ENCODE peak calls at places on chromosome 19, in four cellular contexts. O is IMR-90, B is K562, L is GM12878. Q is an unnamed sample.

GRCh38 chr19:4256563-4256962 is 9.7 kb downstream of the YJU2 start:
- DNase-seq in B (peak; percentile 11), L (no peak), O (no peak), Q (no peak)

GRCh38 chr19:45440873-45441654 is 17.3 kb upstream of the ERCC1 start:
- DNase-seq in B (peak; percentile 53), O (peak; percentile 57), L (no peak), Q (no peak)

GRCh38 chr19:41848666-41849065 is 3.8 kb downstream of the DMRTC2 start:
- DNase-seq in O (no peak), B (peak; percentile 3), L (no peak), Q (no peak)

GRCh38 chr19:38164526-38164925 is 59.5 kb downstream of the DPF1 start:
- DNase-seq in O (no peak), B (no peak), L (no peak), Q (no peak)

GRCh38 chr19:13350072-13350471 is 156.2 kb downstream of the CACNA1A start:
- DNase-seq in L (no peak), O (no peak), B (no peak), Q (no peak)

GRCh38 chr19:45952691-45953505 is 20.8 kb downstream of the NOVA2 start:
- DNase-seq in O (peak; percentile 42), L (no peak), B (peak; percentile 88), Q (no peak)

GRCh38 chr19:43763473-43763939 is 8.7 kb upstream of the SMG9 start:
- DNase-seq in L (no peak), O (peak; percentile 45), B (no peak), Q (peak; percentile 27)

GRCh38 chr19:20351244-20351643 is 184.2 kb downstream of the ZNF486 start:
- DNase-seq in O (no peak), B (no peak), L (no peak), Q (no peak)

GRCh38 chr19:29277107-29277506 is 64.2 kb upstream of the UQCRFS1 start:
- DNase-seq in B (no peak), O (no peak), L (peak; percentile 19), Q (no peak)

GRCh38 chr19:11130824-11131455 is 24.6 kb downstream of the SPC24 start:
- DNase-seq in L (no peak), O (peak; percentile 73), B (peak; percentile 72), Q (peak; percentile 87)

GRCh38 chr19:43504426-43505185 is at the start of gene PHLDB3:
- DNase-seq in O (peak; percentile 9), L (no peak), B (peak; percentile 52), Q (peak; percentile 6)

GRCh38 chr19:30065680-30066606 is 123.9 kb downstream of the URI1 start:
- DNase-seq in L (no peak), O (no peak), B (no peak), Q (no peak)

GRCh38 chr19:47110521-47111080 is 3.0 kb downstream of the ZC3H4 start:
- DNase-seq in L (no peak), B (peak; percentile 14), O (no peak), Q (peak; percentile 30)

GRCh38 chr19:33348301-33349010 is 25.1 kb upstream of the CEBPG start:
- DNase-seq in L (no peak), B (no peak), O (no peak), Q (no peak)

GRCh38 chr19:18523841-18524240 is 2.0 kb upstream of the ELL start:
- DNase-seq in O (no peak), B (no peak), L (no peak), Q (no peak)

GRCh38 chr19:10685210-10685609 is 16.0 kb upstream of the QTRT1 start:
- DNase-seq in B (no peak), L (no peak), O (no peak), Q (no peak)

GRCh38 chr19:50489461-50490011 is 12.9 kb upstream of the GARIN5A start:
- DNase-seq in L (no peak), O (no peak), B (no peak), Q (no peak)

GRCh38 chr19:2888739-2889224 is 11.9 kb upstream of the ZNF57 start:
- DNase-seq in L (no peak), B (no peak), O (no peak), Q (no peak)

GRCh38 chr19:1363599-1363998 is 20.1 kb upstream of the NDUFS7 start:
- DNase-seq in L (no peak), B (no peak), O (no peak), Q (no peak)

GRCh38 chr19:10044390-10044789 is 31.1 kb downstream of the RDH8 start:
- DNase-seq in L (no peak), B (peak; percentile 70), O (no peak), Q (peak; percentile 10)

GRCh38 chr19:10662384-10663251 is 8.5 kb downstream of the ILF3 start:
- DNase-seq in O (peak; percentile 37), B (no peak), L (no peak), Q (no peak)

GRCh38 chr19:50820549-50821247 is 2.9 kb downstream of the KLK1 start:
- DNase-seq in B (peak; percentile 87), O (no peak), L (peak; percentile 21), Q (no peak)

GRCh38 chr19:17447704-17448189 is 721 bp downstream of the TMEM221 start:
- DNase-seq in B (no peak), O (no peak), L (no peak), Q (no peak)

GRCh38 chr19:19324059-19324755 is 3.6 kb downstream of the MAU2 start:
- DNase-seq in B (no peak), L (no peak), O (no peak), Q (no peak)

GRCh38 chr19:4009990-4010807 is 2.7 kb downstream of the PIAS4 start:
- DNase-seq in B (no peak), O (peak; percentile 46), L (no peak), Q (no peak)

GRCh38 chr19:13613447-13613846 is 107.2 kb upstream of the CACNA1A start:
- DNase-seq in L (no peak), B (no peak), O (no peak), Q (no peak)

GRCh38 chr19:10855879-10856522 is 7.8 kb downstream of the C19orf38 start:
- DNase-seq in B (peak; percentile 10), L (no peak), O (no peak), Q (peak; percentile 17)

GRCh38 chr19:55304279-55304978 is 20.6 kb downstream of the BRSK1 start:
- DNase-seq in L (no peak), O (no peak), B (peak; percentile 69), Q (no peak)

GRCh38 chr19:28351761-28352160 is 861.2 kb downstream of the UQCRFS1 start:
- DNase-seq in O (no peak), B (no peak), L (no peak), Q (no peak)

GRCh38 chr19:32407004-32407992 is 1.7 kb downstream of the DPY19L3 start:
- DNase-seq in O (peak; percentile 37), B (peak; percentile 54), L (no peak), Q (no peak)

GRCh38 chr19:58228584-58229254 is at the start of gene ZNF544:
- DNase-seq in L (peak; percentile 9), B (peak; percentile 80), O (peak; percentile 64), Q (peak; percentile 84)

GRCh38 chr19:56170261-56170660 is 5.5 kb upstream of the GALP start:
- DNase-seq in B (peak; percentile 44), O (peak; percentile 43), L (no peak), Q (no peak)

GRCh38 chr19:7522923-7523667 is 671 bp downstream of the MCOLN1 start:
- DNase-seq in L (no peak), B (peak; percentile 22), O (no peak), Q (no peak)
- H3K27ac ChIP-seq in L (no peak overlapping the region), B (no peak overlapping the region), O (no peak overlapping the region), Q (peak overlapping the region; percentile 4)

GRCh38 chr19:31266196-31266595 is 83.0 kb downstream of the TSHZ3 start:
- DNase-seq in B (no peak), O (no peak), L (no peak), Q (no peak)

GRCh38 chr19:31266731-31267130 is 82.5 kb downstream of the TSHZ3 start:
- DNase-seq in B (no peak), O (no peak), L (no peak), Q (no peak)

GRCh38 chr19:31269425-31270127 is 79.7 kb downstream of the TSHZ3 start:
- DNase-seq in O (peak; percentile 34), B (no peak), L (no peak), Q (no peak)

GRCh38 chr19:31270897-31271568 is 78.2 kb downstream of the TSHZ3 start:
- DNase-seq in O (peak; percentile 58), B (no peak), L (no peak), Q (no peak)

GRCh38 chr19:31268751-31269150 is 80.5 kb downstream of the TSHZ3 start:
- DNase-seq in L (no peak), B (no peak), O (no peak), Q (no peak)
- TF ChIP-seq CTCF in L (no peak), B (no peak), O (no peak), Q (no peak)

GRCh38 chr19:40348125-40348913 is at the start of the genes C19orf47 and PLD3:
- DNase-seq in L (peak; percentile 97), B (peak; percentile 100), O (peak; percentile 99), Q (peak; percentile 99)

GRCh38 chr19:40344422-40344821 is 3.8 kb downstream of the C19orf47 start:
- DNase-seq in B (no peak), L (no peak), O (no peak), Q (no peak)

GRCh38 chr19:40347476-40348124 is 597 bp downstream of the C19orf47 start:
- DNase-seq in L (no peak), B (no peak), O (no peak), Q (no peak)

GRCh38 chr19:40348961-40349507 is 539 bp downstream of the PLD3 start:
- DNase-seq in L (no peak), O (peak; percentile 52), B (peak; percentile 48), Q (peak; percentile 55)
- TF ChIP-seq FOS in L (no peak), O (no peak), B (no peak), Q (no peak)

GRCh38 chr19:5963855-5964254 is 14.1 kb downstream of the RANBP3 start:
- DNase-seq in O (no peak), L (no peak), B (no peak), Q (no peak)
- H3K27ac ChIP-seq in O (peak overlapping the region; percentile 42), L (no peak overlapping the region), B (no peak overlapping the region), Q (no peak overlapping the region)